ENCODE peak calls at places on chromosomes 3 and 15, in four cellular contexts. T, M, G and A are unnamed samples.

GRCh38 chr3:52280046-52280445 is 1.6 kb upstream of the WDR82 start:
- DNase-seq in T (no peak), M (no peak), G (peak), A (no peak)

GRCh38 chr3:148008591-148008990 is 599.4 kb downstream of the ZIC1 start:
- DNase-seq in T (no peak), M (no peak), G (no peak), A (no peak)

GRCh38 chr3:175310046-175310445 is 450.9 kb downstream of the NAALADL2 start:
- DNase-seq in T (no peak), M (no peak), G (no peak), A (no peak)

GRCh38 chr15:68310178-68310810 is 32.7 kb downstream of the FEM1B start:
- DNase-seq in T (no peak), M (no peak), G (no peak), A (no peak)

GRCh38 chr3:36193448-36193847 is 186.9 kb upstream of the STAC start:
- DNase-seq in T (no peak), M (no peak), G (no peak), A (no peak)

GRCh38 chr3:46479696-46480095 is 15.0 kb upstream of the LTF start:
- DNase-seq in T (no peak), M (no peak), G (no peak), A (no peak)

GRCh38 chr3:24197809-24198208 is 252.7 kb downstream of the NR1D2 start:
- DNase-seq in T (no peak), M (no peak), G (no peak), A (no peak)

GRCh38 chr3:45693941-45694521 is 4.8 kb downstream of the SACM1L start:
- DNase-seq in T (no peak), M (no peak), G (no peak), A (no peak)

GRCh38 chr3:155088705-155089380 is 8.7 kb downstream of the MME start:
- DNase-seq in T (no peak), M (no peak), G (no peak), A (no peak)